ENCODE peak calls at places on chromosomes 7 and 10, in five cellular contexts. R is upper lobe of left lung, G is PC-3, O is hepatocyte, Z is A549. H is an unnamed sample.

GRCh38 chr7:103597606-103598005 is 151.6 kb upstream of the SLC26A5 start:
- DNase-seq in O (no peak), Z (no peak), G (no peak), R (no peak), H (no peak)

GRCh38 chr10:5935628-5936027 is 41.7 kb downstream of the IL15RA start:
- DNase-seq in G (no peak), O (no peak), Z (no peak), R (no peak), H (no peak)

GRCh38 chr10:58590152-58590551 is 77.5 kb downstream of the BICC1 start:
- DNase-seq in G (peak), O (peak), R (peak), Z (peak), H (peak)

GRCh38 chr7:98211221-98211675 is at the start of gene BHLHA15:
- DNase-seq in R (peak), Z (no peak), O (peak), G (peak), H (no peak)

GRCh38 chr10:4639960-4640359 is 186.0 kb upstream of the AKR1E2 start:
- DNase-seq in Z (no peak), R (no peak), G (no peak), O (no peak), H (peak)

GRCh38 chr10:374354-374753 is 239.1 kb downstream of the ZMYND11 start:
- DNase-seq in O (no peak), Z (no peak), G (no peak), R (no peak), H (no peak)

GRCh38 chr10:102118867-102119266 is 1.3 kb downstream of the LDB1 start:
- DNase-seq in O (no peak), G (no peak), R (peak), Z (no peak), H (peak)

GRCh38 chr7:13279854-13280435 is 592.5 kb downstream of the ARL4A start:
- DNase-seq in G (peak), Z (peak), R (no peak), O (peak), H (peak)

GRCh38 chr7:36181668-36182067 is 28.6 kb downstream of the EEPD1 start:
- DNase-seq in Z (no peak), R (no peak), O (no peak), G (no peak), H (no peak)

GRCh38 chr7:135791543-135792120 is 43.0 kb upstream of the FAM180A start:
- DNase-seq in G (no peak), Z (no peak), O (no peak), R (peak), H (no peak)

GRCh38 chr7:115059312-115059711 is 137.4 kb downstream of the MDFIC start:
- DNase-seq in G (no peak), R (no peak), Z (no peak), O (no peak), H (peak)

GRCh38 chr10:131570716-131571307 is 259.3 kb upstream of the TCERG1L start:
- DNase-seq in Z (no peak), G (no peak), R (peak), O (no peak), H (no peak)

GRCh38 chr10:9157656-9158055 is 1103.2 kb downstream of the GATA3 start:
- DNase-seq in R (no peak), O (no peak), G (no peak), Z (no peak), H (no peak)

GRCh38 chr7:116195451-116195850 is 14.9 kb upstream of the TES start:
- DNase-seq in G (no peak), R (no peak), O (no peak), Z (no peak), H (no peak)

GRCh38 chr10:79139124-79139835 is 70.5 kb downstream of the ZMIZ1 start:
- DNase-seq in O (peak), G (no peak), Z (no peak), R (peak), H (peak)

GRCh38 chr10:76892766-76893479 is 744.7 kb downstream of the KCNMA1 start:
- DNase-seq in Z (no peak), O (no peak), G (no peak), R (no peak), H (no peak)

GRCh38 chr7:69172357-69173098 is 425.7 kb upstream of the AUTS2 start:
- DNase-seq in G (no peak), O (no peak), R (no peak), Z (no peak), H (no peak)

GRCh38 chr7:127393370-127394058 is 1.0 kb upstream of the ZNF800 start:
- DNase-seq in R (no peak), G (no peak), Z (no peak), O (peak), H (peak)

GRCh38 chr7:81138850-81139249 is 220.0 kb upstream of the SEMA3C start:
- DNase-seq in O (no peak), G (no peak), Z (no peak), R (no peak), H (no peak)

GRCh38 chr7:2063562-2064360 is 169.0 kb downstream of the MAD1L1 start:
- DNase-seq in R (peak), O (peak), Z (peak), G (peak), H (peak)

DNA sequence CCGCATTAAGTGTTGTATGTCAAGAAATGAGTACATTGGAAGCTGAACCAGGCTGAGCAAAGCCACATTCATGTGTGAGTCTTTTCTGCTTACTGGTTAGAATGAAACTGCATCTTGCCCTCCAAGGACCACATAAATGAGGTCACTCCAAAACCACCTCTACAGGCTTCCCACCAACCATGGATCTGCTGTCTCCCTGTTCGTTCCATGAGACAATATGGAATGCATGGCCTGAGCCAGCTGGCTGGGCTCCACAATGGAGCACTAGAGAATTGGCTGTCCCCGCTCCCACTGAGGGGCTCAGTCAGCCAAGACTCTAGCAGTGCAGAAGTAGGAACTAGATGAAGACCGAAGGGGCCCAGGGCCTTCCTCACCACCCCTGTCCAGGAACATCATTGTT is 120.8 kb downstream of the TNS3 start:
- DNase-seq in Z (no peak), G (no peak), R (no peak), O (no peak), H (peak)
- H3K4me3 ChIP-seq in Z (no peak), G (no peak), R (no peak), O (no peak), H (no peak)

GRCh38 chr10:45442670-45443069 is 68.7 kb downstream of the ALOX5 start:
- DNase-seq in Z (no peak), O (no peak), R (no peak), G (no peak), H (no peak)
- TF ChIP-seq CTCF in Z (no peak), O (no peak), R (no peak), G (peak), H (no peak)

GRCh38 chr10:124918906-124919305 is 23.0 kb upstream of the ZRANB1 start:
- DNase-seq in R (no peak), O (no peak), G (no peak), Z (no peak), H (peak)
- H3K4me3 ChIP-seq in R (no peak), O (peak), G (peak), Z (peak), H (peak)

GRCh38 chr10:73253226-73253557 is 748 bp upstream of the MRPS16 start:
- DNase-seq in R (no peak), Z (peak), G (peak), O (peak), H (no peak)
- TF ChIP-seq CTCF in R (no peak), Z (no peak), G (peak), O (no peak), H (no peak)